ENCODE peak calls at places on chromosome 5, in four cellular contexts. R is CD8-positive, alpha-beta T cell; H is thyroid gland; I is endothelial cell. D is an unnamed sample.

GRCh38 chr5:164013077-164013670 is 507.8 kb downstream of the MAT2B start:
- DNase-seq in R (peak), H (peak), I (peak), D (peak)

GRCh38 chr5:2914022-2914661 is 162.7 kb upstream of the IRX2 start:
- DNase-seq in R (no peak), H (no peak), I (no peak), D (no peak)

GRCh38 chr5:67476531-67476930 is 279.9 kb upstream of the CD180 start:
- DNase-seq in R (no peak), H (no peak), I (no peak), D (no peak)

GRCh38 chr5:135645336-135645735 is 66.5 kb upstream of the CXCL14 start:
- DNase-seq in R (no peak), H (peak), I (no peak), D (no peak)

GRCh38 chr5:5141625-5142527 is 1.7 kb downstream of the ADAMTS16 start:
- DNase-seq in R (peak), H (peak), I (peak), D (peak)

GRCh38 chr5:73338201-73339126 is 110.1 kb downstream of the FOXD1 start:
- DNase-seq in R (no peak), H (no peak), I (no peak), D (no peak)

GRCh38 chr5:150298701-150299451 is 3.8 kb downstream of the ARSI start:
- DNase-seq in R (no peak), H (no peak), I (no peak), D (no peak)

GRCh38 chr5:14183187-14183939 is 40.2 kb downstream of the TRIO start:
- DNase-seq in R (no peak), H (no peak), I (no peak), D (no peak)

GRCh38 chr5:114390431-114390830 is 28.6 kb downstream of the KCNN2 start:
- DNase-seq in R (no peak), H (no peak), I (no peak), D (no peak)

DNA sequence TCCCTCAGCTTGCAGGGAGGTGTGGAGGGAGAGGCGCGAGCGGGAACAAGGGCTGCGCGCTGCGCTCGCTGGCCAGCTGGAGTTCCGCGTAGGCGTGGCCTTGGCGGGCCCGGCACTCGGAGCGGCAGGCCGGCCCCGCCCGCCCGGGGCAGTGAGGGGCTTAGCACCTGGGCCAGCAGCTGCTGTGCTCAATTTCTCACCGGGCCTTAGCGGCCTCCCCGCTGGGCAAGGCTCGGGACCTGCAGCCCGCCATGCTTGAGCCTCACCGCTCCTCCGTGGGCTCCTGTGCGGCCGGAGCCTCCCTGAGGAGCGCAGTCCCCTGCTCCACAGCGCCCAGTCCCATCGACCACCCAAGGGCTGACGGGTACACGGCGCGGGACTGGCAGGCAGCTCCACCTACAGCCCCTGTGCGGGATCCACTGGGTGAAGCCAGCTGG is 1516.4 kb downstream of the EFNA5 start:
- DNase-seq in R (no peak), H (no peak), I (no peak), D (no peak)
- TF ChIP-seq CTCF in R (no peak), H (no peak), I (no peak), D (no peak)

DNA sequence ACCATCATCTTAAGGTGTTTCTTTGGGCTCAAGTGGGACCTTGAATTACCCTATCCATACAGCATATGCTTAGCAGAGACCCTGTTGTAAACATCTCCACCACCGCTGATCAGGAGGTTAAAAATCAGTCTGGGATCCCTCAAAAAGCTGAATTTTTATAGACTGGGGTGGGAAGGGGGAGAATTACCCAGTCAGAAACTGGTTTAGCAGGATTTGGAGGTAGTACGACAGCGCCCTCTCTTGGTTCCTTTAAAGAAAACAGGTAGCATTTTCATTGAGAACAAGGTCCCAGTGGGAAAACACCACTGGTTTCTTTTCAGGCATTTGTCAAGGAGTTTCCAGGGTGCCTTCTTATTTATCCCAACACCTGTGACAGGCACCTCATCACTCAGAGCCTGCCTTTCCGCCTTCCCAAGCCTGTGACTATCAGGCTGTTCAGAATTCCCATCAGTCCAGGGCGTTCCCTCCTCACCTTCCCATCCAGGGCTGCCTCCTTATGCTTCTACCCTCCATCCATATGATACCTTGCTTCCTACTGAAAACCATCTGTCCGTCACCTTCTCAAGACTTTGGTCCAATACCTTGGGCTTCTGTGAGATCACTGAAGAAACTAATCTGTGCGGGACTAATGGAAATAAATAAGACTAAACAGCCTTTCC is 203.8 kb upstream of the RAI14 start:
- DNase-seq in R (no peak), H (no peak), I (no peak), D (no peak)
- TF ChIP-seq CTCF in R (no peak), H (no peak), I (peak), D (peak)

GRCh38 chr5:43041131-43041668 is 1.1 kb upstream of the ANXA2R start:
- DNase-seq in R (peak), H (no peak), I (no peak), D (no peak)

GRCh38 chr5:43042626-43043399 is 2.7 kb upstream of the ANXA2R start:
- DNase-seq in R (peak), H (no peak), I (peak), D (peak)

GRCh38 chr5:43041669-43042175 is 1.6 kb upstream of the ANXA2R start:
- DNase-seq in R (no peak), H (no peak), I (peak), D (peak)

GRCh38 chr5:43043400-43043756 is 3.3 kb upstream of the ANXA2R start:
- DNase-seq in R (no peak), H (no peak), I (no peak), D (no peak)

GRCh38 chr5:43042176-43042625 is 2.1 kb upstream of the ANXA2R start:
- DNase-seq in R (peak), H (peak), I (peak), D (peak)
- TF ChIP-seq CTCF in R (no peak), H (no peak), I (no peak), D (peak)

DNA sequence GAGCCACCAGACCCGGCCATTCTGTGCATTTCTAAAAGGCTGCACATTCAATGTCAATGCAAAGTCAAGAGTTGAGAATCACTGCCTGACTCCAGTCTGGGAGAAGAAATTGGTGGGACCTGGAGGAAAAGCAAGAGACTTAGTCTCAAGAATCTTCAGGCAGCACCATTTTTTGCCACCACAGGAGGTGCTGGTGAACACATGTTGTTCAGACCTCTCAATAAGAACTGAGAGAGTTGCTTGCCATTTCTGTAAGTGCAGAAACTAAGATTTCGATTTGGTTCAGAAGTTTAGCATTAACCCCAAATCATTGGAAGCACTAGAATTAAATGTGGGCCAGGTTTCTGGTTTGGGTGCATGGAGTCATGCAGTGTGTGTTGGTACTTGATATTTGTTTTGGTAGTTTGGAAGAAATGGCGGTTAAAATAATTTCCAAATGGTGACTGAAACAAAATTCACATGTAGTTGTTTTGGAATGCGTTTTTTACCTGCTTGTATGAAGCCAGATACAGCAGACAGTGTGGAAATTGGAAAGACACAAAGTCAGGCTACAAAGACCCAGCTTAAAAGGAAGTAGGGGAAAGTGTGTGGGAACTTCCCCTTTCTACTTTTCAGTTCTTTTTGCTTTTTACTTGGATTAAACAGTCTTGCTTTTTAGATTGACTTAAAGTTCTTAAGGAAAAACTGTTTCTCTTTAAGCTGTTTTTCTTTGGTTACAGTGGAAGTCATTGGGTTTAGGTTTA is 20.4 kb downstream of the PDE8B start:
- DNase-seq in R (no peak), H (no peak), I (no peak), D (no peak)
- TF ChIP-seq CTCF in R (peak), H (peak), I (peak), D (peak)

GRCh38 chr5:101012880-101013279 is 109.8 kb upstream of the ST8SIA4 start:
- DNase-seq in R (no peak), H (no peak), I (no peak), D (no peak)
- TF ChIP-seq CTCF in R (no peak), H (no peak), I (no peak), D (no peak)

D was measured in neural crest cell.